ENCODE peak calls at places on chromosomes 7 and 10, in ten cellular contexts. H is A673, Y is endothelial cell, L is heart right ventricle, X is hepatocyte, D is cardiac fibroblast, R is fibroblast of lung, P is thoracic aorta, T is suprapubic skin, B is right atrium auricular region. F is an unnamed sample.

GRCh38 chr10:30803901-30804322 is 174.4 kb upstream of the LYZL2 start:
- DNase-seq in H (no peak), Y (no peak), L (no peak), X (no peak), D (peak), R (peak), P (no peak), T (peak), B (peak), F (no peak)

GRCh38 chr10:88901610-88902327 is 21.7 kb downstream of the STAMBPL1 start:
- DNase-seq in H (no peak), Y (no peak), L (no peak), X (no peak), D (no peak), R (peak), P (no peak), T (no peak), B (no peak), F (no peak)

GRCh38 chr7:26958834-26959233 is 94.4 kb upstream of the SKAP2 start:
- DNase-seq in H (no peak), Y (no peak), L (no peak), X (no peak), D (peak), R (peak), P (no peak), T (no peak), B (no peak), F (no peak)

GRCh38 chr10:78948616-78949015 is 120.2 kb upstream of the ZMIZ1 start:
- DNase-seq in H (no peak), Y (no peak), L (no peak), X (no peak), D (peak), R (no peak), P (no peak), T (no peak), B (no peak), F (no peak)

GRCh38 chr10:94027197-94027596 is 33.5 kb downstream of the PLCE1 start:
- DNase-seq in H (no peak), Y (no peak), L (no peak), X (no peak), D (peak), R (peak), P (no peak), T (no peak), B (no peak), F (no peak)

GRCh38 chr10:2798340-2798739 is 269.0 kb upstream of the PFKP start:
- DNase-seq in H (no peak), Y (no peak), L (no peak), X (no peak), D (no peak), R (no peak), P (no peak), T (no peak), B (no peak), F (no peak)

GRCh38 chr7:42964849-42965805 is 33.0 kb downstream of the MRPL32 start:
- DNase-seq in H (no peak), Y (no peak), L (no peak), X (no peak), D (peak), R (peak), P (no peak), T (no peak), B (no peak), F (no peak)

GRCh38 chr7:74059681-74060588 is 23.7 kb upstream of the LIMK1 start:
- DNase-seq in H (no peak), Y (no peak), L (peak), X (no peak), D (no peak), R (peak), P (no peak), T (no peak), B (no peak), F (no peak)

GRCh38 chr7:43694399-43694748 is 34.9 kb downstream of the COA1 start:
- DNase-seq in H (no peak), Y (no peak), L (no peak), X (no peak), D (peak), R (peak), P (no peak), T (no peak), B (no peak), F (no peak)

GRCh38 chr7:45026984-45027773 is 27.2 kb downstream of the CCM2 start:
- DNase-seq in H (no peak), Y (no peak), L (no peak), X (no peak), D (no peak), R (peak), P (no peak), T (no peak), B (no peak), F (no peak)

GRCh38 chr10:43854042-43854441 is 205.4 kb upstream of the ZNF32 start:
- DNase-seq in H (peak), Y (no peak), L (no peak), X (peak), D (no peak), R (peak), P (no peak), T (peak), B (no peak), F (peak)

GRCh38 chr10:6513509-6513908 is 66.6 kb downstream of the PRKCQ start:
- DNase-seq in H (no peak), Y (no peak), L (no peak), X (no peak), D (no peak), R (no peak), P (no peak), T (no peak), B (no peak), F (no peak)

DNA sequence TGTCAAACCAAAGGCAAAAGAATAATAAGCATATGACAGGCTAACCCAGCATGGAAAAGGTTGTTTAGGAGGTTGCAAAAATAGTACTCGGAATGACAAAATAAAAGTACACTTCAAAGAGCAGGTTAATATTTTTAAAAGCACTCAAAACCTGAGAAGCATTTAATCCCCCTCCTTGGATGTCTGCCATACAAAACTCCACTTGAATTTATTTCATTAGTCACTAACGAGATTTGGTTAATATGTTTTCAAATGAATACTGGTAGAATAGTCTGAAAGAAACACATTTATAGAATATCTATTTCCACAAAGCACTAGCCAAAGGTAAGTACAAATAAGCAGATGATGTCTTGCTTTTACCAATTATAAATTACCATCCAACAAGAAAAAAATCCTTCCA is 76.3 kb downstream of the IMMP2L start:
- DNase-seq in H (no peak), Y (no peak), L (no peak), X (no peak), D (no peak), R (no peak), P (no peak), T (no peak), B (no peak), F (no peak)
- TF ChIP-seq CTCF in H (no peak), Y (no peak), L (no peak), X (no peak), D (no peak), R (no peak), P (no peak), T (no peak), B (no peak), F (no peak)

GRCh38 chr7:152336754-152337368 is 98.9 kb downstream of the KMT2C start:
- DNase-seq in H (peak), Y (peak), L (no peak), X (peak), D (peak), R (peak), P (no peak), T (no peak), B (no peak), F (no peak)
- TF ChIP-seq CTCF in H (peak), Y (no peak), L (peak), X (peak), D (peak), R (peak), P (peak), T (peak), B (peak), F (peak)

GRCh38 chr7:100157334-100158228 is 942 bp downstream of the TRAPPC14 start:
- DNase-seq in H (no peak), Y (peak), L (peak), X (peak), D (peak), R (peak), P (no peak), T (no peak), B (peak), F (no peak)
- TF ChIP-seq CTCF in H (no peak), Y (no peak), L (peak), X (peak), D (peak), R (no peak), P (no peak), T (no peak), B (no peak), F (peak)

GRCh38 chr7:28882896-28883470 is 75.1 kb downstream of the TRIL start:
- DNase-seq in H (no peak), Y (no peak), L (no peak), X (no peak), D (no peak), R (no peak), P (no peak), T (no peak), B (no peak), F (no peak)
- TF ChIP-seq CTCF in H (no peak), Y (no peak), L (no peak), X (no peak), D (no peak), R (no peak), P (no peak), T (no peak), B (no peak), F (no peak)

GRCh38 chr7:103613655-103614642 is 167.9 kb upstream of the SLC26A5 start:
- DNase-seq in H (peak), Y (no peak), L (no peak), X (peak), D (peak), R (no peak), P (no peak), T (no peak), B (no peak), F (no peak)
- TF ChIP-seq CTCF in H (peak), Y (no peak), L (no peak), X (no peak), D (peak), R (peak), P (no peak), T (no peak), B (no peak), F (peak)

GRCh38 chr7:28142650-28143049 is 37.9 kb downstream of the JAZF1 start:
- DNase-seq in H (no peak), Y (no peak), L (no peak), X (no peak), D (no peak), R (no peak), P (no peak), T (no peak), B (no peak), F (no peak)

GRCh38 chr7:28140964-28141363 is 39.6 kb downstream of the JAZF1 start:
- DNase-seq in H (no peak), Y (no peak), L (no peak), X (no peak), D (peak), R (no peak), P (no peak), T (no peak), B (no peak), F (no peak)

GRCh38 chr7:28145090-28145626 is 35.4 kb downstream of the JAZF1 start:
- DNase-seq in H (no peak), Y (no peak), L (no peak), X (no peak), D (no peak), R (no peak), P (no peak), T (no peak), B (no peak), F (no peak)

GRCh38 chr7:28145931-28146330 is 34.7 kb downstream of the JAZF1 start:
- DNase-seq in H (no peak), Y (no peak), L (no peak), X (no peak), D (no peak), R (no peak), P (no peak), T (no peak), B (no peak), F (no peak)

GRCh38 chr7:28144266-28144665 is 36.3 kb downstream of the JAZF1 start:
- DNase-seq in H (peak), Y (peak), L (no peak), X (peak), D (no peak), R (no peak), P (no peak), T (no peak), B (no peak), F (no peak)
- TF ChIP-seq CTCF in H (no peak), Y (peak), L (peak), X (peak), D (no peak), R (peak), P (no peak), T (no peak), B (no peak), F (no peak)

GRCh38 chr7:123292227-123292626 is 92.5 kb upstream of the SLC13A1 start:
- DNase-seq in H (no peak), Y (no peak), L (no peak), X (no peak), D (no peak), R (no peak), P (no peak), T (no peak), B (no peak), F (no peak)
- TF ChIP-seq CTCF in H (no peak), Y (no peak), L (no peak), X (no peak), D (no peak), R (no peak), P (no peak), T (no peak), B (no peak), F (no peak)

GRCh38 chr10:110498982-110499795 is 1.5 kb downstream of the DUSP5 start:
- DNase-seq in H (peak), Y (peak), L (no peak), X (peak), D (no peak), R (peak), P (no peak), T (no peak), B (no peak), F (no peak)
- TF ChIP-seq CTCF in H (peak), Y (no peak), L (peak), X (peak), D (peak), R (peak), P (no peak), T (no peak), B (peak), F (peak)

DNA sequence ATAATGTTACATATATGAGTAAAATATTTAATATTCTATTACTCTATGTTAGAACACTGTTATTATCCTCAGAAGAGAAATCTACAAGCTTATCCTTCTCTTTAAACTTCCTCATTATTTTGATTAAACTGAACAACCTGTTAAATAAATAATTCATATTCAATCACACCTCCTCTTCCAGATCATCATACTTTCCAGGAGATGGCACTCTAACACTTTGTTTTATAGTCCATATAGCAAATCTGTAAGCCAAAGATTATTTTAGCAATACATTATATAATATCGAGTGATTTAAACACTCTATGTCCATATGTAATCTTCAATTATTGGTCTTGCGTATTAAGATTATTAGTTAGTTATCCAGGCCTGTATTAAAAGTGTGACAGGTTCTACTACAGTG is 694.1 kb downstream of the ANKRD7 start:
- DNase-seq in H (peak), Y (no peak), L (no peak), X (peak), D (peak), R (peak), P (no peak), T (no peak), B (no peak), F (no peak)
- TF ChIP-seq CTCF in H (peak), Y (no peak), L (no peak), X (peak), D (no peak), R (peak), P (peak), T (no peak), B (no peak), F (peak)

F was measured in osteocyte.